ENCODE peak calls at places on chromosomes 13 and 19, in eight cellular contexts. W, X, N, U, H, I, S and K are unnamed samples.

GRCh38 chr19:1214862-1215731 is 9.5 kb downstream of the STK11 start:
- DNase-seq in I (no peak), N (no peak), W (no peak), X (peak), S (no peak), H (no peak), U (no peak), K (no peak)

GRCh38 chr13:94224670-94225069 is 254.8 kb downstream of the DCT start:
- DNase-seq in H (no peak), N (no peak), I (no peak), U (no peak), X (no peak), W (no peak), S (no peak), K (no peak)

GRCh38 chr13:25276748-25277147 is 10.5 kb downstream of the MTMR6 start:
- DNase-seq in S (no peak), U (no peak), N (no peak), I (no peak), X (peak), H (no peak), W (no peak), K (no peak)

GRCh38 chr13:99376132-99376531 is 68.9 kb upstream of the GPR183 start:
- DNase-seq in H (no peak), U (no peak), N (no peak), W (no peak), X (no peak), S (no peak), I (no peak), K (no peak)

GRCh38 chr13:102141625-102142472 is 260.0 kb downstream of the FGF14 start:
- DNase-seq in U (peak), N (peak), H (no peak), X (peak), W (peak), I (no peak), S (peak), K (no peak)

GRCh38 chr19:55165952-55166529 is 372 bp downstream of the DNAAF3 start:
- DNase-seq in U (peak), H (no peak), N (peak), W (peak), I (no peak), X (peak), S (peak), K (peak)

GRCh38 chr19:33316521-33317284 is 14.4 kb upstream of the CEBPA start:
- DNase-seq in I (no peak), U (no peak), H (no peak), N (no peak), W (no peak), X (no peak), S (no peak), K (peak)

GRCh38 chr19:43476606-43477005 is 11.2 kb upstream of the LYPD3 start:
- DNase-seq in S (peak), H (no peak), I (no peak), N (peak), X (peak), W (no peak), U (no peak), K (no peak)

GRCh38 chr19:2609389-2610116 is 92.9 kb downstream of the GNG7 start:
- DNase-seq in W (no peak), U (no peak), I (no peak), N (no peak), S (no peak), X (no peak), H (no peak), K (no peak)

GRCh38 chr19:42601811-42602443 is 7.2 kb upstream of the CEACAM8 start:
- DNase-seq in X (peak), N (peak), S (peak), W (no peak), H (no peak), I (peak), U (no peak), K (peak)

GRCh38 chr13:106424805-106425204 is 110.7 kb downstream of the EFNB2 start:
- DNase-seq in N (no peak), W (no peak), S (no peak), X (no peak), H (no peak), I (no peak), U (no peak), K (no peak)

GRCh38 chr19:38485541-38486285 is 52.2 kb downstream of the RYR1 start:
- DNase-seq in I (no peak), X (no peak), N (no peak), W (no peak), H (no peak), U (no peak), S (no peak), K (no peak)

GRCh38 chr19:35992902-35993765 is 1.9 kb upstream of the SDHAF1 start:
- DNase-seq in W (no peak), U (no peak), X (no peak), H (no peak), S (no peak), I (no peak), N (no peak), K (no peak)

GRCh38 chr13:27919299-27919933 is 384 bp upstream of the PDX1 start:
- DNase-seq in X (no peak), W (peak), N (no peak), H (no peak), I (no peak), S (no peak), U (no peak), K (no peak)

GRCh38 chr13:106096661-106097092 is 438.8 kb downstream of the EFNB2 start:
- DNase-seq in H (no peak), X (no peak), W (no peak), I (no peak), S (no peak), U (no peak), N (no peak), K (no peak)

GRCh38 chr13:54029226-54029625 is 1000.6 kb downstream of the OLFM4 start:
- DNase-seq in U (no peak), W (no peak), X (peak), H (no peak), N (no peak), I (no peak), S (no peak), K (no peak)

GRCh38 chr13:76454991-76455390 is 431.2 kb downstream of the KCTD12 start:
- DNase-seq in W (no peak), I (no peak), H (no peak), S (no peak), X (peak), U (no peak), N (no peak), K (no peak)

GRCh38 chr19:29690842-29691241 is 24.2 kb downstream of the C19orf12 start:
- DNase-seq in X (peak), W (no peak), H (no peak), N (peak), I (no peak), S (no peak), U (peak), K (no peak)

GRCh38 chr13:75825599-75825998 is 189.5 kb downstream of the LMO7 start:
- DNase-seq in U (no peak), N (no peak), X (no peak), H (no peak), W (no peak), S (no peak), I (no peak), K (no peak)

GRCh38 chr19:43124360-43124759 is 41.9 kb upstream of the PSG2 start:
- DNase-seq in W (no peak), S (no peak), U (no peak), I (no peak), X (no peak), N (no peak), H (no peak), K (no peak)

GRCh38 chr13:36950920-36951319 is 30.9 kb upstream of the SMAD9 start:
- DNase-seq in S (no peak), X (no peak), W (no peak), I (no peak), N (no peak), H (no peak), U (no peak), K (no peak)

GRCh38 chr19:19179548-19180441 is 9.7 kb upstream of the MEF2B start:
- DNase-seq in W (no peak), I (no peak), N (no peak), H (no peak), U (no peak), X (peak), S (no peak), K (no peak)

GRCh38 chr19:6318772-6319171 is 14.6 kb downstream of the ACER1 start:
- DNase-seq in S (no peak), N (no peak), I (no peak), U (no peak), H (no peak), W (no peak), X (peak), K (no peak)

GRCh38 chr13:109415057-109415456 is 371.3 kb downstream of the IRS2 start:
- DNase-seq in U (no peak), X (no peak), N (no peak), W (no peak), S (peak), H (no peak), I (no peak), K (no peak)

GRCh38 chr13:35909837-35910236 is 221.3 kb downstream of the DCLK1 start:
- DNase-seq in I (no peak), S (no peak), U (no peak), W (no peak), X (no peak), H (no peak), N (no peak), K (no peak)

GRCh38 chr13:76425930-76426329 is 460.3 kb downstream of the KCTD12 start:
- DNase-seq in U (peak), X (peak), N (peak), S (peak), I (no peak), H (no peak), W (no peak), K (no peak)

GRCh38 chr13:51861728-51862300 is at the start of gene CCDC70:
- DNase-seq in W (no peak), H (no peak), S (no peak), U (no peak), X (peak), I (no peak), N (peak), K (no peak)

GRCh38 chr19:15368798-15369593 is 10.6 kb downstream of the AKAP8 start:
- DNase-seq in H (no peak), W (no peak), S (no peak), X (no peak), U (no peak), N (no peak), I (no peak), K (no peak)

GRCh38 chr13:35787937-35788336 is 311.4 kb upstream of the MAB21L1 start:
- DNase-seq in I (no peak), U (no peak), N (peak), H (no peak), X (peak), W (no peak), S (no peak), K (no peak)

GRCh38 chr19:52190679-52191293 is 934 bp downstream of the PPP2R1A start:
- DNase-seq in N (peak), U (no peak), X (peak), S (no peak), H (no peak), W (peak), I (no peak), K (no peak)

GRCh38 chr19:21474671-21475181 is 30.7 kb upstream of the ZNF429 start:
- DNase-seq in N (peak), U (no peak), I (peak), H (peak), X (peak), S (peak), W (no peak), K (no peak)

GRCh38 chr19:46890423-46891170 is 29.8 kb downstream of the ARHGAP35 start:
- DNase-seq in N (peak), H (no peak), X (peak), W (no peak), I (no peak), U (no peak), S (peak), K (peak)

GRCh38 chr19:2650515-2650914 is 52.0 kb downstream of the GNG7 start:
- DNase-seq in W (no peak), N (no peak), U (no peak), H (no peak), X (no peak), S (no peak), I (no peak), K (no peak)

GRCh38 chr19:13797870-13798269 is 2.6 kb downstream of the ZSWIM4 start:
- DNase-seq in I (no peak), X (peak), W (no peak), U (no peak), S (peak), N (peak), H (no peak), K (no peak)

GRCh38 chr19:48636859-48637448 is at the start of gene DBP:
- DNase-seq in I (no peak), S (no peak), X (no peak), W (peak), H (no peak), N (no peak), U (no peak), K (no peak)

GRCh38 chr13:113097651-113098050 is 7.9 kb upstream of the F7 start:
- DNase-seq in S (no peak), N (no peak), H (no peak), W (no peak), I (no peak), X (no peak), U (no peak), K (no peak)

GRCh38 chr13:50030315-50030714 is 15.1 kb downstream of the KCNRG start:
- DNase-seq in N (no peak), U (no peak), H (no peak), X (no peak), S (no peak), W (no peak), I (no peak), K (no peak)

GRCh38 chr19:492091-492531 is 4.2 kb upstream of the MADCAM1 start:
- DNase-seq in H (no peak), S (no peak), W (no peak), N (no peak), U (no peak), X (no peak), I (no peak), K (no peak)